ENCODE peak calls at places on chromosome 18, in four cellular contexts. One of them, this sample, is unnamed.

GRCh38 chr18:39946623-39947061 is 2008.4 kb upstream of the PIK3C3 start:
- DNase-seq in GM12891: no peak
- DNase-seq in GM12878: no peak
- DNase-seq in K562: no peak
- DNase-seq in this sample: no peak

GRCh38 chr18:67380867-67381266 is 135.7 kb downstream of the DSEL start:
- DNase-seq in GM12878: no peak
- DNase-seq in GM12891: no peak
- DNase-seq in K562: no peak
- DNase-seq in this sample: no peak

GRCh38 chr18:60978338-60978737 is 354.9 kb upstream of the CDH20 start:
- DNase-seq in K562: no peak
- DNase-seq in GM12891: no peak
- DNase-seq in GM12878: no peak
- DNase-seq in this sample: no peak

GRCh38 chr18:70172225-70172624 is 33.3 kb downstream of the RTTN start:
- DNase-seq in GM12891: no peak
- DNase-seq in GM12878: no peak
- DNase-seq in K562: no peak
- DNase-seq in this sample: no peak

GRCh38 chr18:55100817-55101457 is 141.7 kb upstream of the CCDC68 start:
- DNase-seq in K562: no peak
- DNase-seq in GM12878: no peak
- DNase-seq in GM12891: no peak
- DNase-seq in this sample: no peak

GRCh38 chr18:26981373-26982082 is 116.0 kb upstream of the AQP4 start:
- DNase-seq in K562: no peak
- DNase-seq in GM12891: no peak
- DNase-seq in GM12878: no peak
- DNase-seq in this sample: no peak

GRCh38 chr18:79740741-79741700 is 56.7 kb upstream of the KCNG2 start:
- DNase-seq in GM12891: no peak
- DNase-seq in GM12878: no peak
- DNase-seq in K562: no peak
- DNase-seq in this sample: no peak

GRCh38 chr18:33459612-33460011 is 19.1 kb upstream of the CCDC178 start:
- DNase-seq in GM12878: no peak
- DNase-seq in GM12891: no peak
- DNase-seq in K562: no peak
- DNase-seq in this sample: no peak

GRCh38 chr18:56351911-56352502 is 286.4 kb downstream of the TXNL1 start:
- DNase-seq in K562: no peak
- DNase-seq in GM12891: no peak
- DNase-seq in GM12878: no peak
- DNase-seq in this sample: no peak

GRCh38 chr18:58806826-58807714 is 57.6 kb upstream of the ZNF532 start:
- DNase-seq in GM12878: peak
- DNase-seq in K562: no peak
- DNase-seq in GM12891: peak
- DNase-seq in this sample: no peak

GRCh38 chr18:62282188-62282629 is 42.9 kb upstream of the TNFRSF11A start:
- DNase-seq in K562: no peak
- DNase-seq in GM12891: no peak
- DNase-seq in GM12878: no peak
- DNase-seq in this sample: no peak

GRCh38 chr18:60935046-60935445 is 398.2 kb upstream of the CDH20 start:
- DNase-seq in GM12891: no peak
- DNase-seq in K562: no peak
- DNase-seq in GM12878: no peak
- DNase-seq in this sample: no peak

GRCh38 chr18:7590800-7591560 is 23.9 kb downstream of the PTPRM start:
- DNase-seq in GM12891: no peak
- DNase-seq in K562: no peak
- DNase-seq in GM12878: no peak
- DNase-seq in this sample: no peak

GRCh38 chr18:24947521-24948305 is 404.3 kb downstream of the ZNF521 start:
- DNase-seq in GM12891: no peak
- DNase-seq in GM12878: no peak
- DNase-seq in K562: no peak
- DNase-seq in this sample: no peak

GRCh38 chr18:39842042-39842791 is 2112.8 kb upstream of the PIK3C3 start:
- DNase-seq in GM12878: no peak
- DNase-seq in K562: no peak
- DNase-seq in GM12891: no peak
- DNase-seq in this sample: no peak

GRCh38 chr18:40962784-40963183 is 992.2 kb upstream of the PIK3C3 start:
- DNase-seq in GM12891: no peak
- DNase-seq in GM12878: no peak
- DNase-seq in K562: no peak
- DNase-seq in this sample: no peak

GRCh38 chr18:33749831-33750230 is 171.8 kb downstream of the ASXL3 start:
- DNase-seq in GM12891: no peak
- DNase-seq in K562: no peak
- DNase-seq in GM12878: no peak
- DNase-seq in this sample: no peak

GRCh38 chr18:60413944-60414547 is 41.5 kb upstream of the MC4R start:
- DNase-seq in GM12878: no peak
- DNase-seq in GM12891: no peak
- DNase-seq in K562: no peak
- DNase-seq in this sample: no peak

GRCh38 chr18:64032312-64032711 is 62.4 kb downstream of the SERPINB8 start:
- DNase-seq in GM12878: no peak
- DNase-seq in GM12891: no peak
- DNase-seq in K562: no peak
- DNase-seq in this sample: no peak

GRCh38 chr18:64026350-64026749 is 56.5 kb downstream of the SERPINB8 start:
- DNase-seq in GM12891: no peak
- DNase-seq in GM12878: no peak
- DNase-seq in K562: no peak
- DNase-seq in this sample: no peak

DNA sequence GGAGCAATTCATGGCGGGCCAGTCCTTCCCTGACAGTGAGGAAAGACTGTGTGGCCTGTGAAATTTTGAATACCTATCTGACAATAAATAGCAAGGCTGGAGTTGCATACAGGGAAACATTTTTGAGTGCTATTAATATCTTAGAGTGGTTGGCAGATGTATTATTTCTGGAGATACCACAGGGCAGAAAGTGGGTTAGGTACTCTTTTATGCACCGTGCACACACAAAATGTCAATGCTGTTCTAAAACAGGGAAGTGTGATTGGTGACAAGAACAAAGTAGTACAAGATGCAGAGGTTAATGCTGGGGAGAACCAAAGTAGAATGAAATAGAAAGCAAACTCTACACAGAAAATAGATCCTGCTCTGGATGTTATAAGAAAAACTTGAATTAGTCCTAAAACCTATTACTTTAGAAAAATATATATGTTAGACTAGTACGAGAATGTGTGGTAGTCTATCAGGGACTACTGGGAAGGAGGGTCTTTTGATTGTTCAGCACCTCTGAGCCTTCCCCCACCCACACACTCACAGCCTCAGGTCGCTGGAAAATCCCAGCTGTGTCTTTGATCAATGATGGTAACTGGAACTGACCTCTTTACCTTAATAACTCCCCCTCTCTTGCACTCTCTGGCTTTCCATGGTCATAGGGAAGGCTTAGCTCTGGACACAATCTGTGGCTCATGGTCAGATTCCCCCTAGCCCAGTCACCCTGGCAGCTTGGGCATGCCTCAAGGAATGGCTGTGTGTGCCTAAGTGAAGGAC is 58.2 kb downstream of the SERPINB8 start:
- DNase-seq in GM12878: peak
- DNase-seq in K562: no peak
- DNase-seq in GM12891: no peak
- DNase-seq in this sample: no peak
- TF ChIP-seq SPI1 in GM12878: peak
- TF ChIP-seq SPI1 in K562: no peak
- TF ChIP-seq SPI1 in GM12891: peak
- TF ChIP-seq SPI1 in this sample: no peak

DNA sequence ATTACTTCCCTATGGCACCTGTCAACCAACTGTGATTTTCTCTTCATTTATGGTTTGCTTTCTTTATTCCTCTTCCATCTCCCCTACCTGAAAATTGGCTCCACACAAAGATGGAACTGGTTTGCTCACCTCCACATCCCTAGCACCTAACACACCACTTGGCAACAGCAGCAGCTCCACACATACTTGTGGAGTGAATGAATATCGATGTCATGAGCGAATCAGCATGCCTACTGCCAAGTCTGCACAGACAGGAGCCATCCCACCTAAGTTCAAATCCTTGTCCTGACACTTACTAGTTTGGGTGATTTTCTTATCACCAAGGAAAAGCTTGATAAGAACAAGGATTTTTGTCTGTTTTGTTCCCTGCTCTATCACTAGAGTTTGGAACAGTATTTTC is 191.4 kb upstream of the TMEM200C start:
- DNase-seq in K562: no peak
- DNase-seq in GM12891: no peak
- DNase-seq in GM12878: no peak
- DNase-seq in this sample: no peak
- TF ChIP-seq POLR2AphosphoS5 in K562: no peak
- TF ChIP-seq POLR2AphosphoS5 in GM12891: no peak
- TF ChIP-seq POLR2AphosphoS5 in GM12878: no peak
- TF ChIP-seq POLR2AphosphoS5 in this sample: no peak

GRCh38 chr18:12606592-12607315 is 51.2 kb downstream of the SPIRE1 start:
- DNase-seq in K562: no peak
- DNase-seq in GM12878: no peak
- DNase-seq in GM12891: no peak
- DNase-seq in this sample: no peak
- TF ChIP-seq SPI1 in K562: no peak
- TF ChIP-seq SPI1 in GM12878: no peak
- TF ChIP-seq SPI1 in GM12891: no peak
- TF ChIP-seq SPI1 in this sample: no peak

DNA sequence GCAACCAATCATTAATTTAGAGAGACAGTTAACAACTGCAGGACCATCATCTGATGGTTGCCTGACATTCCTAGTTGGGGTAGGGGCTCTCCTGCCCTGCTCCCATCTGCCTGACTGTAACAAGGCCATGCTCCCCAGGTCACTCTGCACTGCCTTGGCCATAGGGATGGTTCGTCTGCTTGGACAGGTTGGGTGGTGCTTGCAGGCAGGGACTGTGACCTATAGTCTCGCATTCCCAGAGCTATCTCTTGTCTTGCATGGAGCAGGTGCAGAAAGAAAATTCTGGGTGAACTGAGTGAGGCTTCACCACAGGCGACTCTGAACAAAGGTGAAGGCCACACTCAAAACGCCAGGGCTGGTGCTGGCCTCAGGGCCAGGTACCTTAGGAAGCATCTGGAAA is 64.7 kb downstream of the EMILIN2 start:
- DNase-seq in GM12891: no peak
- DNase-seq in GM12878: no peak
- DNase-seq in K562: no peak
- DNase-seq in this sample: no peak
- TF ChIP-seq POLR2AphosphoS5 in GM12891: no peak
- TF ChIP-seq POLR2AphosphoS5 in GM12878: no peak
- TF ChIP-seq POLR2AphosphoS5 in K562: no peak
- TF ChIP-seq POLR2AphosphoS5 in this sample: no peak

This sample was measured in HL-60.